ENCODE peak calls at places on chromosomes 4 and X, in seven cellular contexts. One of them, this sample, is unnamed.

GRCh38 chr4:114857831-114858230 is 255.6 kb downstream of the NDST4 start:
- DNase-seq in lower lobe of right lung: no peak
- DNase-seq in kidney: no peak
- DNase-seq in heart right ventricle: no peak
- DNase-seq in epithelial cell of esophagus: peak
- DNase-seq in GM12865: no peak
- DNase-seq in HFF-Myc: no peak
- DNase-seq in this sample: no peak

GRCh38 chr4:120207021-120207420 is 140.4 kb upstream of the MAD2L1 start:
- DNase-seq in heart right ventricle: no peak
- DNase-seq in HFF-Myc: no peak
- DNase-seq in GM12865: no peak
- DNase-seq in lower lobe of right lung: no peak
- DNase-seq in epithelial cell of esophagus: no peak
- DNase-seq in kidney: no peak
- DNase-seq in this sample: no peak

GRCh38 chr4:56181140-56181950 is 205.9 kb downstream of the AASDH start:
- DNase-seq in GM12865: no peak
- DNase-seq in epithelial cell of esophagus: peak
- DNase-seq in lower lobe of right lung: no peak
- DNase-seq in heart right ventricle: no peak
- DNase-seq in HFF-Myc: peak
- DNase-seq in kidney: no peak
- DNase-seq in this sample: no peak

GRCh38 chr4:2786152-2786671 is 6.7 kb upstream of the SH3BP2 start:
- DNase-seq in heart right ventricle: no peak
- DNase-seq in kidney: peak
- DNase-seq in HFF-Myc: no peak
- DNase-seq in lower lobe of right lung: peak
- DNase-seq in GM12865: peak
- DNase-seq in epithelial cell of esophagus: no peak
- DNase-seq in this sample: no peak

GRCh38 chrX:2610246-2611170 is 80.6 kb upstream of the CD99 start:
- DNase-seq in lower lobe of right lung: no peak
- DNase-seq in HFF-Myc: no peak
- DNase-seq in kidney: no peak
- DNase-seq in GM12865: no peak
- DNase-seq in epithelial cell of esophagus: no peak
- DNase-seq in heart right ventricle: no peak
- DNase-seq in this sample: no peak

GRCh38 chrX:150692296-150692695 is 900 bp upstream of the MTMR1 start:
- DNase-seq in lower lobe of right lung: no peak
- DNase-seq in epithelial cell of esophagus: no peak
- DNase-seq in heart right ventricle: no peak
- DNase-seq in kidney: no peak
- DNase-seq in GM12865: peak
- DNase-seq in HFF-Myc: no peak
- DNase-seq in this sample: no peak

GRCh38 chr4:105637409-105638258 is 70.9 kb downstream of the INTS12 start:
- DNase-seq in lower lobe of right lung: peak
- DNase-seq in GM12865: peak
- DNase-seq in HFF-Myc: no peak
- DNase-seq in kidney: peak
- DNase-seq in heart right ventricle: peak
- DNase-seq in epithelial cell of esophagus: peak
- DNase-seq in this sample: no peak

GRCh38 chrX:76617020-76617419 is 189.5 kb downstream of the MAGEE1 start:
- DNase-seq in lower lobe of right lung: no peak
- DNase-seq in HFF-Myc: no peak
- DNase-seq in GM12865: no peak
- DNase-seq in heart right ventricle: no peak
- DNase-seq in epithelial cell of esophagus: no peak
- DNase-seq in kidney: no peak
- DNase-seq in this sample: no peak

GRCh38 chr4:109078724-109079123 is 223.7 kb downstream of the COL25A1 start:
- DNase-seq in HFF-Myc: no peak
- DNase-seq in epithelial cell of esophagus: peak
- DNase-seq in GM12865: no peak
- DNase-seq in kidney: no peak
- DNase-seq in lower lobe of right lung: no peak
- DNase-seq in heart right ventricle: no peak
- DNase-seq in this sample: no peak

GRCh38 chr4:10006604-10007435 is 14.5 kb downstream of the SLC2A9 start:
- DNase-seq in epithelial cell of esophagus: peak
- DNase-seq in lower lobe of right lung: peak
- DNase-seq in GM12865: peak
- DNase-seq in heart right ventricle: no peak
- DNase-seq in kidney: peak
- DNase-seq in HFF-Myc: no peak
- DNase-seq in this sample: no peak

GRCh38 chr4:140151700-140152014 is 2.3 kb downstream of the MAML3 start:
- DNase-seq in lower lobe of right lung: peak
- DNase-seq in GM12865: no peak
- DNase-seq in heart right ventricle: peak
- DNase-seq in HFF-Myc: peak
- DNase-seq in epithelial cell of esophagus: peak
- DNase-seq in kidney: peak
- DNase-seq in this sample: peak

GRCh38 chr4:55733874-55734437 is 85.6 kb upstream of the EXOC1L start:
- DNase-seq in GM12865: no peak
- DNase-seq in epithelial cell of esophagus: peak
- DNase-seq in heart right ventricle: no peak
- DNase-seq in lower lobe of right lung: peak
- DNase-seq in kidney: peak
- DNase-seq in HFF-Myc: peak
- DNase-seq in this sample: no peak

GRCh38 chr4:14726441-14727405 is 275.6 kb upstream of the CPEB2 start:
- DNase-seq in kidney: no peak
- DNase-seq in HFF-Myc: no peak
- DNase-seq in lower lobe of right lung: no peak
- DNase-seq in GM12865: peak
- DNase-seq in heart right ventricle: no peak
- DNase-seq in epithelial cell of esophagus: peak
- DNase-seq in this sample: no peak

GRCh38 chrX:70970482-70970999 is 39.6 kb upstream of the SLC7A3 start:
- DNase-seq in heart right ventricle: no peak
- DNase-seq in HFF-Myc: no peak
- DNase-seq in lower lobe of right lung: no peak
- DNase-seq in epithelial cell of esophagus: peak
- DNase-seq in GM12865: peak
- DNase-seq in kidney: no peak
- DNase-seq in this sample: no peak

GRCh38 chrX:154515803-154516654 is at the start of gene FAM3A:
- DNase-seq in lower lobe of right lung: peak
- DNase-seq in GM12865: peak
- DNase-seq in HFF-Myc: no peak
- DNase-seq in heart right ventricle: peak
- DNase-seq in kidney: peak
- DNase-seq in epithelial cell of esophagus: peak
- DNase-seq in this sample: peak

GRCh38 chrX:111169141-111169540 is 73.2 kb downstream of the PAK3 start:
- DNase-seq in heart right ventricle: no peak
- DNase-seq in kidney: no peak
- DNase-seq in GM12865: no peak
- DNase-seq in HFF-Myc: no peak
- DNase-seq in epithelial cell of esophagus: peak
- DNase-seq in lower lobe of right lung: no peak
- DNase-seq in this sample: no peak

GRCh38 chrX:12802741-12803140 is 11.5 kb downstream of the PRPS2 start:
- DNase-seq in GM12865: no peak
- DNase-seq in kidney: no peak
- DNase-seq in lower lobe of right lung: no peak
- DNase-seq in epithelial cell of esophagus: no peak
- DNase-seq in heart right ventricle: no peak
- DNase-seq in HFF-Myc: no peak
- DNase-seq in this sample: no peak

GRCh38 chrX:49102221-49102620 is 21.3 kb downstream of the GPKOW start:
- DNase-seq in HFF-Myc: no peak
- DNase-seq in lower lobe of right lung: no peak
- DNase-seq in GM12865: no peak
- DNase-seq in epithelial cell of esophagus: no peak
- DNase-seq in kidney: no peak
- DNase-seq in heart right ventricle: no peak
- DNase-seq in this sample: no peak

GRCh38 chrX:49101629-49101984 is 21.9 kb upstream of the WDR45 start:
- DNase-seq in heart right ventricle: no peak
- DNase-seq in GM12865: no peak
- DNase-seq in HFF-Myc: no peak
- DNase-seq in lower lobe of right lung: no peak
- DNase-seq in epithelial cell of esophagus: no peak
- DNase-seq in kidney: no peak
- DNase-seq in this sample: peak

GRCh38 chrX:49096419-49096818 is 16.7 kb upstream of the WDR45 start:
- DNase-seq in GM12865: no peak
- DNase-seq in heart right ventricle: no peak
- DNase-seq in HFF-Myc: no peak
- DNase-seq in lower lobe of right lung: no peak
- DNase-seq in epithelial cell of esophagus: no peak
- DNase-seq in kidney: no peak
- DNase-seq in this sample: no peak

GRCh38 chrX:49103637-49104036 is 19.9 kb downstream of the GPKOW start:
- DNase-seq in kidney: no peak
- DNase-seq in epithelial cell of esophagus: no peak
- DNase-seq in heart right ventricle: no peak
- DNase-seq in GM12865: no peak
- DNase-seq in lower lobe of right lung: no peak
- DNase-seq in HFF-Myc: no peak
- DNase-seq in this sample: no peak

GRCh38 chrX:49100704-49101628 is 21.3 kb upstream of the WDR45 start:
- DNase-seq in HFF-Myc: peak
- DNase-seq in kidney: peak
- DNase-seq in heart right ventricle: peak
- DNase-seq in lower lobe of right lung: peak
- DNase-seq in epithelial cell of esophagus: peak
- DNase-seq in GM12865: peak
- DNase-seq in this sample: peak
- H3K4me3 ChIP-seq in HFF-Myc: peak
- H3K4me3 ChIP-seq in kidney: peak
- H3K4me3 ChIP-seq in heart right ventricle: peak
- H3K4me3 ChIP-seq in lower lobe of right lung: peak
- H3K4me3 ChIP-seq in epithelial cell of esophagus: peak
- H3K4me3 ChIP-seq in GM12865: peak
- H3K4me3 ChIP-seq in this sample: peak

DNA sequence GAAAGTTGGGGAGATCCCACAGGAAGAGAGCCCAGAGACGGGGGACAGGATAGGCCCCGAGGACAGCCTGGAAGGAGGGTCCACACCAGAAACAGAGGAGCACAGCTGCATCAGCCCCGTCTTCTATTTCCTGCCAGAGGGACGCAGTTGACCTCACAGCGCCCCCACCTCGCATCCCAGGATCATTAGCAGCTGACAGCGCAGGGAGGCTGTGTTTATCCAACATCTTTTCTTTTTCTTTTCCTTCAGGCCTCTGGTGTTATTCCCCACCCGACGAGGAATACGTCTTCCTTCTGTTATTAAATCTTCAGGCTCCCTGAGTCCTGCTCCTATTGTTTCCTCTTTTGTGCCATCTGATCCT is 75.4 kb downstream of the DCHS2 start:
- DNase-seq in HFF-Myc: no peak
- DNase-seq in kidney: no peak
- DNase-seq in epithelial cell of esophagus: peak
- DNase-seq in lower lobe of right lung: no peak
- DNase-seq in GM12865: peak
- DNase-seq in heart right ventricle: peak
- DNase-seq in this sample: no peak
- H3K4me3 ChIP-seq in HFF-Myc: peak
- H3K4me3 ChIP-seq in kidney: peak
- H3K4me3 ChIP-seq in epithelial cell of esophagus: peak
- H3K4me3 ChIP-seq in lower lobe of right lung: peak
- H3K4me3 ChIP-seq in GM12865: peak
- H3K4me3 ChIP-seq in heart right ventricle: peak
- H3K4me3 ChIP-seq in this sample: no peak

DNA sequence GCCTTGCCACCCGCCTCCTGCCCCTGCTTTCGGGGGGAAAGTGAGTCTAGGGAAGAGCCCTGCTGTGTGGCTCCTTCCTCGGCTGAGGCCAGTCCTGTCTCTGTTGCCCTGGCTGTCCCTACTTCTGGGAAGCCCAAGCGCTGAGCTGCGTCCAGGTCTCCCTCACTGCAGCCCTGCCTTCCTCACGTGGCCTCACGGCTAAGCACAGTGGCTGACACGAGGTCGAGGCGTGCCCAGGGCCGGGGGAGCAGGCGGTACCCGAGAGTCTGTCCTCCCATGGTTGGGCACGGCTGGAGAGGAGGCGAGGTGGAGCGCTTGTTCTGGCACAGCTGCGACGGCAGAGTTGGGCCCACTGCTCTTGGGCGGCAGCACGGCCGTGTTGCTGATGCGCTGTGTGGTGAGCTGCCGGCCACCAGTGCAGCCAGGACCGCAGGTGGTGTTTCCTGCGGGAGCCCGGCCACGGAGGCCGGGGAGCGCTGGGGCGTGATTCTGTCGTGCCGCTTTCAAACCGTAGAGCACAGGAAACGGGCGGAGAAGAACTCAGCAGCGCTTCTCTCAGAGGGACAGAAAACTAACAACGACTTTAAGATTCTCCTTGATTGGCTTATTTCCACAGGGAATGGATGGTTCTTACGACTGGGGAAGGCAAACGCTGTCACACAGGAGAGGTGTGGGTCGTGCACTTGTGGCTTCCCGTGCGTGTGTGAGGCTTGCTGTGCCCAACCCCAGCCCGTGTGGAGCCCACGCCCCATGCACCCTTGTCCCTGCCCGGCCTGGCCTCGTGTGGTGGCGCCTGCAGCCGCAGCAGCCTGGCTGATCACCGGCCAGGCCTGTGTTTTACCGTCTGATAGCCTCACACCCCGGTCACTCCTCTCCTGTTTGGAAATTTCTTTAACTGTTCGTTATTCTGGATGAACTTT is 21.4 kb downstream of the MAEA start:
- DNase-seq in epithelial cell of esophagus: no peak
- DNase-seq in kidney: peak
- DNase-seq in heart right ventricle: no peak
- DNase-seq in GM12865: no peak
- DNase-seq in lower lobe of right lung: peak
- DNase-seq in HFF-Myc: no peak
- DNase-seq in this sample: no peak
- H3K4me3 ChIP-seq in epithelial cell of esophagus: no peak
- H3K4me3 ChIP-seq in kidney: no peak
- H3K4me3 ChIP-seq in heart right ventricle: no peak
- H3K4me3 ChIP-seq in GM12865: no peak
- H3K4me3 ChIP-seq in lower lobe of right lung: no peak
- H3K4me3 ChIP-seq in HFF-Myc: no peak
- H3K4me3 ChIP-seq in this sample: no peak

DNA sequence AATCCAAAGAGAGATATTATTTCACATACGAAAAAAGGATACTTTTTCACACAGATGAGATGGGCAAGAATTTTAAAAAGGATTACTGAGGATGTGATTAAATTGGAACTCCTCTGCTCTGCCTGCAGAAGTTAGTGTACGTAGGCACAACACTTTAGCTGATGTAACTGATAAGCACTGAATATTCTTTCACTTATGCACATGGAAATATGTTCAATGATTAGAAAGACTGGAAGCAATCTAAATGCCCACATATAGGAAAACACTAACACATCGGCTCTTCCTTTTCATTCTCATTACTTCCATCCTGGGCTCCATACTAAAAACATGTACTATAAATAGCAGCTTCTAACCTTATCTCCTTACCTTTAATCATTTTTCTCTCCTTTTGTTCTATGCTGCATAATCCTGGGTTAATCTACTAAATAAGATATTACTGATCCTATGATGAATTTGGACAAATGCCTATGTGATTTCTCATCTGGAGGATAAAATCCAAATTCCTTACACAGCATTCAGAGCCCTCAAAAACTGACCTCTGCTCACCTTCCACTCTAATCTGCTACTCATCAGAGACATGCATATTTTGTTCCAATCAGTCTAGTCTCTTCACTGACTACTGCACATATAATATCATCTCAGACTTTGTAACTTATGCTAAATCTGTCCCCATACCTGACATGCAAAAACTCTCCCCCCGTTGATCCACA is 197.8 kb downstream of the PDGFC start:
- DNase-seq in HFF-Myc: no peak
- DNase-seq in kidney: no peak
- DNase-seq in lower lobe of right lung: no peak
- DNase-seq in GM12865: no peak
- DNase-seq in epithelial cell of esophagus: peak
- DNase-seq in heart right ventricle: no peak
- DNase-seq in this sample: no peak
- H3K4me3 ChIP-seq in HFF-Myc: peak
- H3K4me3 ChIP-seq in kidney: no peak
- H3K4me3 ChIP-seq in lower lobe of right lung: no peak
- H3K4me3 ChIP-seq in GM12865: no peak
- H3K4me3 ChIP-seq in epithelial cell of esophagus: no peak
- H3K4me3 ChIP-seq in heart right ventricle: no peak
- H3K4me3 ChIP-seq in this sample: no peak